ENCODE peak calls at places on chromosomes 16 and 17, in six cellular contexts. One of them, this sample, is unnamed.

GRCh38 chr16:81293909-81294802 is 20.6 kb upstream of the GAN start:
- DNase-seq in upper lobe of left lung: no peak
- DNase-seq in activated T-helper 1 cell treated with Interleukin-2 at 50 U/mL for 16 hours: no peak
- DNase-seq in activated CD4-positive, alpha-beta T cell treated with anti-CD3 and anti-CD28 coated beads for 48 hours: no peak
- DNase-seq in activated T-cell treated with anti-CD3 and anti-CD28 coated beads for 1 hour: no peak
- DNase-seq in stimulated activated CD8-positive, alpha-beta memory T cell treated with anti-CD3 and anti-CD28 coated beads, Interleukin-15, amount 100 ng/mL, for 24 hours: no peak
- DNase-seq in this sample: no peak

GRCh38 chr17:27956601-27957445 is 63.7 kb upstream of the LYRM9 start:
- DNase-seq in activated T-cell treated with anti-CD3 and anti-CD28 coated beads for 1 hour: no peak
- DNase-seq in activated CD4-positive, alpha-beta T cell treated with anti-CD3 and anti-CD28 coated beads for 48 hours: no peak
- DNase-seq in activated T-helper 1 cell treated with Interleukin-2 at 50 U/mL for 16 hours: no peak
- DNase-seq in upper lobe of left lung: no peak
- DNase-seq in stimulated activated CD8-positive, alpha-beta memory T cell treated with anti-CD3 and anti-CD28 coated beads, Interleukin-15, amount 100 ng/mL, for 24 hours: no peak
- DNase-seq in this sample: no peak

GRCh38 chr17:57463103-57463885 is 207.0 kb downstream of the MSI2 start:
- DNase-seq in activated CD4-positive, alpha-beta T cell treated with anti-CD3 and anti-CD28 coated beads for 48 hours: peak; percentile 94
- DNase-seq in activated T-cell treated with anti-CD3 and anti-CD28 coated beads for 1 hour: no peak
- DNase-seq in activated T-helper 1 cell treated with Interleukin-2 at 50 U/mL for 16 hours: no peak
- DNase-seq in upper lobe of left lung: no peak
- DNase-seq in stimulated activated CD8-positive, alpha-beta memory T cell treated with anti-CD3 and anti-CD28 coated beads, Interleukin-15, amount 100 ng/mL, for 24 hours: peak; percentile 48
- DNase-seq in this sample: peak; percentile 91

GRCh38 chr16:79899316-79900110 is 299.0 kb upstream of the MAF start:
- DNase-seq in upper lobe of left lung: no peak
- DNase-seq in stimulated activated CD8-positive, alpha-beta memory T cell treated with anti-CD3 and anti-CD28 coated beads, Interleukin-15, amount 100 ng/mL, for 24 hours: no peak
- DNase-seq in activated T-helper 1 cell treated with Interleukin-2 at 50 U/mL for 16 hours: no peak
- DNase-seq in activated CD4-positive, alpha-beta T cell treated with anti-CD3 and anti-CD28 coated beads for 48 hours: no peak
- DNase-seq in activated T-cell treated with anti-CD3 and anti-CD28 coated beads for 1 hour: no peak
- DNase-seq in this sample: no peak

GRCh38 chr16:56108724-56109123 is 82.6 kb upstream of the GNAO1 start:
- DNase-seq in activated T-cell treated with anti-CD3 and anti-CD28 coated beads for 1 hour: no peak
- DNase-seq in upper lobe of left lung: no peak
- DNase-seq in activated CD4-positive, alpha-beta T cell treated with anti-CD3 and anti-CD28 coated beads for 48 hours: no peak
- DNase-seq in stimulated activated CD8-positive, alpha-beta memory T cell treated with anti-CD3 and anti-CD28 coated beads, Interleukin-15, amount 100 ng/mL, for 24 hours: no peak
- DNase-seq in activated T-helper 1 cell treated with Interleukin-2 at 50 U/mL for 16 hours: no peak
- DNase-seq in this sample: no peak

GRCh38 chr16:29665294-29666077 is 2.4 kb downstream of the SPN start:
- DNase-seq in activated T-helper 1 cell treated with Interleukin-2 at 50 U/mL for 16 hours: no peak
- DNase-seq in activated CD4-positive, alpha-beta T cell treated with anti-CD3 and anti-CD28 coated beads for 48 hours: peak; percentile 42
- DNase-seq in activated T-cell treated with anti-CD3 and anti-CD28 coated beads for 1 hour: no peak
- DNase-seq in upper lobe of left lung: no peak
- DNase-seq in stimulated activated CD8-positive, alpha-beta memory T cell treated with anti-CD3 and anti-CD28 coated beads, Interleukin-15, amount 100 ng/mL, for 24 hours: no peak
- DNase-seq in this sample: no peak

GRCh38 chr16:70428178-70428998 is 10.5 kb downstream of the ST3GAL2 start:
- DNase-seq in upper lobe of left lung: peak; percentile 96
- DNase-seq in activated CD4-positive, alpha-beta T cell treated with anti-CD3 and anti-CD28 coated beads for 48 hours: peak; percentile 75
- DNase-seq in activated T-helper 1 cell treated with Interleukin-2 at 50 U/mL for 16 hours: no peak
- DNase-seq in stimulated activated CD8-positive, alpha-beta memory T cell treated with anti-CD3 and anti-CD28 coated beads, Interleukin-15, amount 100 ng/mL, for 24 hours: no peak
- DNase-seq in activated T-cell treated with anti-CD3 and anti-CD28 coated beads for 1 hour: no peak
- DNase-seq in this sample: no peak

GRCh38 chr16:83954577-83955016 is 1.6 kb downstream of the OSGIN1 start:
- DNase-seq in activated T-cell treated with anti-CD3 and anti-CD28 coated beads for 1 hour: no peak
- DNase-seq in stimulated activated CD8-positive, alpha-beta memory T cell treated with anti-CD3 and anti-CD28 coated beads, Interleukin-15, amount 100 ng/mL, for 24 hours: no peak
- DNase-seq in activated CD4-positive, alpha-beta T cell treated with anti-CD3 and anti-CD28 coated beads for 48 hours: no peak
- DNase-seq in upper lobe of left lung: peak; percentile 90
- DNase-seq in activated T-helper 1 cell treated with Interleukin-2 at 50 U/mL for 16 hours: no peak
- DNase-seq in this sample: no peak

GRCh38 chr17:75818326-75818885 is 25.8 kb downstream of the UNC13D start:
- DNase-seq in upper lobe of left lung: no peak
- DNase-seq in activated T-helper 1 cell treated with Interleukin-2 at 50 U/mL for 16 hours: no peak
- DNase-seq in activated T-cell treated with anti-CD3 and anti-CD28 coated beads for 1 hour: no peak
- DNase-seq in activated CD4-positive, alpha-beta T cell treated with anti-CD3 and anti-CD28 coated beads for 48 hours: no peak
- DNase-seq in stimulated activated CD8-positive, alpha-beta memory T cell treated with anti-CD3 and anti-CD28 coated beads, Interleukin-15, amount 100 ng/mL, for 24 hours: no peak
- DNase-seq in this sample: no peak

GRCh38 chr17:58083491-58084316 is 485 bp downstream of the DYNLL2 start:
- DNase-seq in activated T-cell treated with anti-CD3 and anti-CD28 coated beads for 1 hour: peak; percentile 50
- DNase-seq in upper lobe of left lung: peak; percentile 75
- DNase-seq in stimulated activated CD8-positive, alpha-beta memory T cell treated with anti-CD3 and anti-CD28 coated beads, Interleukin-15, amount 100 ng/mL, for 24 hours: no peak
- DNase-seq in activated T-helper 1 cell treated with Interleukin-2 at 50 U/mL for 16 hours: peak; percentile 55
- DNase-seq in activated CD4-positive, alpha-beta T cell treated with anti-CD3 and anti-CD28 coated beads for 48 hours: peak; percentile 75
- DNase-seq in this sample: peak; percentile 69

GRCh38 chr17:50828508-50829170 is 6.7 kb upstream of the WFIKKN2 start:
- DNase-seq in upper lobe of left lung: no peak
- DNase-seq in activated T-cell treated with anti-CD3 and anti-CD28 coated beads for 1 hour: no peak
- DNase-seq in activated CD4-positive, alpha-beta T cell treated with anti-CD3 and anti-CD28 coated beads for 48 hours: no peak
- DNase-seq in activated T-helper 1 cell treated with Interleukin-2 at 50 U/mL for 16 hours: no peak
- DNase-seq in stimulated activated CD8-positive, alpha-beta memory T cell treated with anti-CD3 and anti-CD28 coated beads, Interleukin-15, amount 100 ng/mL, for 24 hours: no peak
- DNase-seq in this sample: no peak

GRCh38 chr16:65876200-65876498 is 490.3 kb upstream of the CDH5 start:
- DNase-seq in activated CD4-positive, alpha-beta T cell treated with anti-CD3 and anti-CD28 coated beads for 48 hours: no peak
- DNase-seq in activated T-cell treated with anti-CD3 and anti-CD28 coated beads for 1 hour: no peak
- DNase-seq in activated T-helper 1 cell treated with Interleukin-2 at 50 U/mL for 16 hours: no peak
- DNase-seq in upper lobe of left lung: no peak
- DNase-seq in stimulated activated CD8-positive, alpha-beta memory T cell treated with anti-CD3 and anti-CD28 coated beads, Interleukin-15, amount 100 ng/mL, for 24 hours: no peak
- DNase-seq in this sample: no peak

GRCh38 chr16:85563515-85564276 is 49.4 kb upstream of the GSE1 start:
- DNase-seq in activated T-cell treated with anti-CD3 and anti-CD28 coated beads for 1 hour: no peak
- DNase-seq in stimulated activated CD8-positive, alpha-beta memory T cell treated with anti-CD3 and anti-CD28 coated beads, Interleukin-15, amount 100 ng/mL, for 24 hours: no peak
- DNase-seq in activated CD4-positive, alpha-beta T cell treated with anti-CD3 and anti-CD28 coated beads for 48 hours: no peak
- DNase-seq in activated T-helper 1 cell treated with Interleukin-2 at 50 U/mL for 16 hours: no peak
- DNase-seq in upper lobe of left lung: peak; percentile 80
- DNase-seq in this sample: no peak

GRCh38 chr17:8015236-8015956 is 13.0 kb downstream of the GUCY2D start:
- DNase-seq in stimulated activated CD8-positive, alpha-beta memory T cell treated with anti-CD3 and anti-CD28 coated beads, Interleukin-15, amount 100 ng/mL, for 24 hours: no peak
- DNase-seq in upper lobe of left lung: no peak
- DNase-seq in activated T-helper 1 cell treated with Interleukin-2 at 50 U/mL for 16 hours: no peak
- DNase-seq in activated CD4-positive, alpha-beta T cell treated with anti-CD3 and anti-CD28 coated beads for 48 hours: no peak
- DNase-seq in activated T-cell treated with anti-CD3 and anti-CD28 coated beads for 1 hour: no peak
- DNase-seq in this sample: no peak

GRCh38 chr16:15415411-15416070 is 18.8 kb upstream of the BMERB1 start:
- DNase-seq in activated CD4-positive, alpha-beta T cell treated with anti-CD3 and anti-CD28 coated beads for 48 hours: no peak
- DNase-seq in upper lobe of left lung: no peak
- DNase-seq in stimulated activated CD8-positive, alpha-beta memory T cell treated with anti-CD3 and anti-CD28 coated beads, Interleukin-15, amount 100 ng/mL, for 24 hours: no peak
- DNase-seq in activated T-helper 1 cell treated with Interleukin-2 at 50 U/mL for 16 hours: no peak
- DNase-seq in activated T-cell treated with anti-CD3 and anti-CD28 coated beads for 1 hour: no peak
- DNase-seq in this sample: no peak

GRCh38 chr17:30720013-30720471 is 104.5 kb downstream of the CRLF3 start:
- DNase-seq in activated CD4-positive, alpha-beta T cell treated with anti-CD3 and anti-CD28 coated beads for 48 hours: no peak
- DNase-seq in activated T-cell treated with anti-CD3 and anti-CD28 coated beads for 1 hour: no peak
- DNase-seq in stimulated activated CD8-positive, alpha-beta memory T cell treated with anti-CD3 and anti-CD28 coated beads, Interleukin-15, amount 100 ng/mL, for 24 hours: no peak
- DNase-seq in upper lobe of left lung: no peak
- DNase-seq in activated T-helper 1 cell treated with Interleukin-2 at 50 U/mL for 16 hours: no peak
- DNase-seq in this sample: no peak

GRCh38 chr17:4947010-4947410 is 1.3 kb downstream of the PFN1 start:
- DNase-seq in activated T-helper 1 cell treated with Interleukin-2 at 50 U/mL for 16 hours: no peak
- DNase-seq in upper lobe of left lung: no peak
- DNase-seq in activated CD4-positive, alpha-beta T cell treated with anti-CD3 and anti-CD28 coated beads for 48 hours: no peak
- DNase-seq in stimulated activated CD8-positive, alpha-beta memory T cell treated with anti-CD3 and anti-CD28 coated beads, Interleukin-15, amount 100 ng/mL, for 24 hours: no peak
- DNase-seq in activated T-cell treated with anti-CD3 and anti-CD28 coated beads for 1 hour: no peak
- DNase-seq in this sample: no peak

GRCh38 chr16:68009157-68009735 is 6.5 kb downstream of the DPEP2NB start:
- DNase-seq in upper lobe of left lung: no peak
- DNase-seq in stimulated activated CD8-positive, alpha-beta memory T cell treated with anti-CD3 and anti-CD28 coated beads, Interleukin-15, amount 100 ng/mL, for 24 hours: no peak
- DNase-seq in activated CD4-positive, alpha-beta T cell treated with anti-CD3 and anti-CD28 coated beads for 48 hours: no peak
- DNase-seq in activated T-helper 1 cell treated with Interleukin-2 at 50 U/mL for 16 hours: no peak
- DNase-seq in activated T-cell treated with anti-CD3 and anti-CD28 coated beads for 1 hour: no peak
- DNase-seq in this sample: no peak

GRCh38 chr17:17325816-17326215 is 22.6 kb downstream of the NT5M start:
- DNase-seq in activated T-cell treated with anti-CD3 and anti-CD28 coated beads for 1 hour: no peak
- DNase-seq in activated CD4-positive, alpha-beta T cell treated with anti-CD3 and anti-CD28 coated beads for 48 hours: no peak
- DNase-seq in stimulated activated CD8-positive, alpha-beta memory T cell treated with anti-CD3 and anti-CD28 coated beads, Interleukin-15, amount 100 ng/mL, for 24 hours: no peak
- DNase-seq in upper lobe of left lung: no peak
- DNase-seq in activated T-helper 1 cell treated with Interleukin-2 at 50 U/mL for 16 hours: no peak
- DNase-seq in this sample: no peak

GRCh38 chr16:2969545-2970521 is 685 bp downstream of the PAQR4 start:
- DNase-seq in upper lobe of left lung: peak; percentile 73
- DNase-seq in activated CD4-positive, alpha-beta T cell treated with anti-CD3 and anti-CD28 coated beads for 48 hours: peak; percentile 93
- DNase-seq in stimulated activated CD8-positive, alpha-beta memory T cell treated with anti-CD3 and anti-CD28 coated beads, Interleukin-15, amount 100 ng/mL, for 24 hours: no peak
- DNase-seq in activated T-cell treated with anti-CD3 and anti-CD28 coated beads for 1 hour: peak; percentile 40
- DNase-seq in activated T-helper 1 cell treated with Interleukin-2 at 50 U/mL for 16 hours: peak; percentile 48
- DNase-seq in this sample: peak; percentile 50

GRCh38 chr16:84728853-84729424 is 29.1 kb downstream of the USP10 start:
- DNase-seq in activated T-helper 1 cell treated with Interleukin-2 at 50 U/mL for 16 hours: no peak
- DNase-seq in stimulated activated CD8-positive, alpha-beta memory T cell treated with anti-CD3 and anti-CD28 coated beads, Interleukin-15, amount 100 ng/mL, for 24 hours: no peak
- DNase-seq in activated CD4-positive, alpha-beta T cell treated with anti-CD3 and anti-CD28 coated beads for 48 hours: no peak
- DNase-seq in upper lobe of left lung: no peak
- DNase-seq in activated T-cell treated with anti-CD3 and anti-CD28 coated beads for 1 hour: no peak
- DNase-seq in this sample: no peak

GRCh38 chr16:23119570-23119969 is 29.7 kb downstream of the USP31 start:
- DNase-seq in activated T-helper 1 cell treated with Interleukin-2 at 50 U/mL for 16 hours: no peak
- DNase-seq in upper lobe of left lung: no peak
- DNase-seq in stimulated activated CD8-positive, alpha-beta memory T cell treated with anti-CD3 and anti-CD28 coated beads, Interleukin-15, amount 100 ng/mL, for 24 hours: no peak
- DNase-seq in activated CD4-positive, alpha-beta T cell treated with anti-CD3 and anti-CD28 coated beads for 48 hours: no peak
- DNase-seq in activated T-cell treated with anti-CD3 and anti-CD28 coated beads for 1 hour: no peak
- DNase-seq in this sample: no peak

GRCh38 chr17:31289790-31290189 is 7.2 kb downstream of the OMG start:
- DNase-seq in activated T-helper 1 cell treated with Interleukin-2 at 50 U/mL for 16 hours: no peak
- DNase-seq in activated CD4-positive, alpha-beta T cell treated with anti-CD3 and anti-CD28 coated beads for 48 hours: no peak
- DNase-seq in activated T-cell treated with anti-CD3 and anti-CD28 coated beads for 1 hour: no peak
- DNase-seq in stimulated activated CD8-positive, alpha-beta memory T cell treated with anti-CD3 and anti-CD28 coated beads, Interleukin-15, amount 100 ng/mL, for 24 hours: no peak
- DNase-seq in upper lobe of left lung: no peak
- DNase-seq in this sample: no peak

GRCh38 chr16:67959520-67959919 is 8.9 kb downstream of the SLC12A4 start:
- DNase-seq in stimulated activated CD8-positive, alpha-beta memory T cell treated with anti-CD3 and anti-CD28 coated beads, Interleukin-15, amount 100 ng/mL, for 24 hours: no peak
- DNase-seq in activated T-helper 1 cell treated with Interleukin-2 at 50 U/mL for 16 hours: no peak
- DNase-seq in activated T-cell treated with anti-CD3 and anti-CD28 coated beads for 1 hour: no peak
- DNase-seq in upper lobe of left lung: peak; percentile 51
- DNase-seq in activated CD4-positive, alpha-beta T cell treated with anti-CD3 and anti-CD28 coated beads for 48 hours: no peak
- DNase-seq in this sample: no peak

GRCh38 chr17:38418693-38419507 is 9.4 kb upstream of the ARHGAP23 start:
- DNase-seq in activated CD4-positive, alpha-beta T cell treated with anti-CD3 and anti-CD28 coated beads for 48 hours: no peak
- DNase-seq in upper lobe of left lung: no peak
- DNase-seq in activated T-cell treated with anti-CD3 and anti-CD28 coated beads for 1 hour: no peak
- DNase-seq in stimulated activated CD8-positive, alpha-beta memory T cell treated with anti-CD3 and anti-CD28 coated beads, Interleukin-15, amount 100 ng/mL, for 24 hours: no peak
- DNase-seq in activated T-helper 1 cell treated with Interleukin-2 at 50 U/mL for 16 hours: no peak
- DNase-seq in this sample: no peak

GRCh38 chr16:56990407-56991286 is 1.3 kb downstream of the NLRC5 start:
- DNase-seq in activated T-helper 1 cell treated with Interleukin-2 at 50 U/mL for 16 hours: no peak
- DNase-seq in activated T-cell treated with anti-CD3 and anti-CD28 coated beads for 1 hour: no peak
- DNase-seq in activated CD4-positive, alpha-beta T cell treated with anti-CD3 and anti-CD28 coated beads for 48 hours: peak; percentile 57
- DNase-seq in stimulated activated CD8-positive, alpha-beta memory T cell treated with anti-CD3 and anti-CD28 coated beads, Interleukin-15, amount 100 ng/mL, for 24 hours: no peak
- DNase-seq in upper lobe of left lung: no peak
- DNase-seq in this sample: no peak

GRCh38 chr17:42403150-42403549 is 14.9 kb upstream of the STAT3 start:
- DNase-seq in activated CD4-positive, alpha-beta T cell treated with anti-CD3 and anti-CD28 coated beads for 48 hours: peak; percentile 67
- DNase-seq in stimulated activated CD8-positive, alpha-beta memory T cell treated with anti-CD3 and anti-CD28 coated beads, Interleukin-15, amount 100 ng/mL, for 24 hours: no peak
- DNase-seq in upper lobe of left lung: no peak
- DNase-seq in activated T-cell treated with anti-CD3 and anti-CD28 coated beads for 1 hour: peak; percentile 31
- DNase-seq in activated T-helper 1 cell treated with Interleukin-2 at 50 U/mL for 16 hours: peak; percentile 10
- DNase-seq in this sample: peak; percentile 38

GRCh38 chr16:19294156-19294649 is 8.7 kb downstream of the CLEC19A start:
- DNase-seq in activated T-cell treated with anti-CD3 and anti-CD28 coated beads for 1 hour: no peak
- DNase-seq in activated CD4-positive, alpha-beta T cell treated with anti-CD3 and anti-CD28 coated beads for 48 hours: peak; percentile 73
- DNase-seq in stimulated activated CD8-positive, alpha-beta memory T cell treated with anti-CD3 and anti-CD28 coated beads, Interleukin-15, amount 100 ng/mL, for 24 hours: no peak
- DNase-seq in activated T-helper 1 cell treated with Interleukin-2 at 50 U/mL for 16 hours: no peak
- DNase-seq in upper lobe of left lung: peak; percentile 76
- DNase-seq in this sample: no peak

GRCh38 chr16:85058909-85059308 is 31.3 kb downstream of the KIAA0513 start:
- DNase-seq in upper lobe of left lung: no peak
- DNase-seq in activated T-cell treated with anti-CD3 and anti-CD28 coated beads for 1 hour: no peak
- DNase-seq in activated CD4-positive, alpha-beta T cell treated with anti-CD3 and anti-CD28 coated beads for 48 hours: no peak
- DNase-seq in activated T-helper 1 cell treated with Interleukin-2 at 50 U/mL for 16 hours: no peak
- DNase-seq in stimulated activated CD8-positive, alpha-beta memory T cell treated with anti-CD3 and anti-CD28 coated beads, Interleukin-15, amount 100 ng/mL, for 24 hours: no peak
- DNase-seq in this sample: no peak

GRCh38 chr16:87924937-87925670 is 11.2 kb downstream of the CA5A start:
- DNase-seq in activated T-helper 1 cell treated with Interleukin-2 at 50 U/mL for 16 hours: no peak
- DNase-seq in stimulated activated CD8-positive, alpha-beta memory T cell treated with anti-CD3 and anti-CD28 coated beads, Interleukin-15, amount 100 ng/mL, for 24 hours: no peak
- DNase-seq in upper lobe of left lung: no peak
- DNase-seq in activated CD4-positive, alpha-beta T cell treated with anti-CD3 and anti-CD28 coated beads for 48 hours: no peak
- DNase-seq in activated T-cell treated with anti-CD3 and anti-CD28 coated beads for 1 hour: no peak
- DNase-seq in this sample: no peak

GRCh38 chr16:28205974-28206373 is 5.8 kb downstream of the XPO6 start:
- DNase-seq in upper lobe of left lung: no peak
- DNase-seq in stimulated activated CD8-positive, alpha-beta memory T cell treated with anti-CD3 and anti-CD28 coated beads, Interleukin-15, amount 100 ng/mL, for 24 hours: no peak
- DNase-seq in activated T-helper 1 cell treated with Interleukin-2 at 50 U/mL for 16 hours: no peak
- DNase-seq in activated CD4-positive, alpha-beta T cell treated with anti-CD3 and anti-CD28 coated beads for 48 hours: no peak
- DNase-seq in activated T-cell treated with anti-CD3 and anti-CD28 coated beads for 1 hour: no peak
- DNase-seq in this sample: no peak